ENCODE peak calls at places on chromosomes 16 and 17, in four cellular contexts. S is pancreas, M is left lung, B is upper lobe of right lung. A is an unnamed sample. For H3K9me3, the result is how much of the 10 kb centered on the place peaks cover.

GRCh38 chr16:57882206-57882605 is 79.9 kb upstream of the KIFC3 start:
- DNase-seq in S (no peak), M (no peak), B (no peak), A (no peak)

GRCh38 chr16:23334421-23334853 is 32.3 kb downstream of the SCNN1B start:
- DNase-seq in S (no peak), B (no peak), M (no peak), A (no peak)

GRCh38 chr17:80082403-80083135 is 18.8 kb upstream of the GAA start:
- DNase-seq in M (peak), S (peak), B (no peak), A (peak)

GRCh38 chr17:17572010-17572785 is 19.3 kb downstream of the PEMT start:
- DNase-seq in M (no peak), S (no peak), B (no peak), A (no peak)

GRCh38 chr16:27465483-27465879 is 63.5 kb downstream of the IL21R start:
- DNase-seq in M (no peak), B (no peak), S (no peak), A (no peak)

GRCh38 chr16:12706628-12707027 is 97.1 kb downstream of the CPPED1 start:
- DNase-seq in M (no peak), S (no peak), B (no peak), A (no peak)

GRCh38 chr17:63927464-63928171 is 4.5 kb downstream of the CD79B start:
- DNase-seq in B (no peak), M (no peak), S (peak), A (no peak)

GRCh38 chr17:63024716-63025115 is 58.7 kb downstream of the TANC2 start:
- DNase-seq in S (no peak), B (no peak), M (no peak), A (peak)

GRCh38 chr16:57133101-57133500 is 40.7 kb downstream of the CPNE2 start:
- DNase-seq in M (no peak), S (no peak), B (no peak), A (no peak)

GRCh38 chr17:8122391-8122922 is 1.4 kb downstream of the HES7 start:
- DNase-seq in S (no peak), M (no peak), B (no peak), A (peak)

GRCh38 chr17:82317394-82318168 is at the start of gene CD7:
- DNase-seq in S (no peak), M (no peak), B (no peak), A (no peak)

GRCh38 chr17:77692571-77693161 is 265.8 kb upstream of the TNRC6C start:
- DNase-seq in B (peak), S (no peak), M (no peak), A (peak)

GRCh38 chr17:72030067-72030899 is 90.5 kb upstream of the SOX9 start:
- DNase-seq in M (no peak), B (peak), S (peak), A (peak)

GRCh38 chr17:26818736-26819135 is 475.2 kb upstream of the WSB1 start:
- DNase-seq in B (no peak), M (no peak), S (no peak), A (no peak)
- H3K9me3 ChIP-seq in B (under half), M (half or more), S (under half), A (under half)

GRCh38 chr17:19262650-19263620 is 25.8 kb downstream of the EPN2 start:
- DNase-seq in M (no peak), B (no peak), S (no peak), A (peak)

GRCh38 chr17:19264681-19265080 is 27.5 kb downstream of the EPN2 start:
- DNase-seq in B (no peak), M (no peak), S (no peak), A (no peak)

GRCh38 chr17:19265755-19266154 is 28.6 kb downstream of the EPN2 start:
- DNase-seq in S (no peak), B (no peak), M (no peak), A (no peak)

GRCh38 chr17:19263621-19264010 is 26.4 kb downstream of the EPN2 start:
- DNase-seq in B (no peak), M (no peak), S (no peak), A (peak)

GRCh38 chr17:19264277-19264676 is 27.1 kb downstream of the EPN2 start:
- DNase-seq in M (no peak), S (no peak), B (no peak), A (no peak)
- H3K27ac ChIP-seq in M (peak), S (no peak), B (peak), A (peak)

GRCh38 chr16:15856217-15856616 is 611 bp downstream of the MYH11 start:
- DNase-seq in M (no peak), S (no peak), B (no peak), A (no peak)

GRCh38 chr16:15855704-15856003 is 1.2 kb downstream of the MYH11 start:
- DNase-seq in B (no peak), S (no peak), M (no peak), A (no peak)

GRCh38 chr16:15858921-15859668 is 2.3 kb upstream of the MYH11 start:
- DNase-seq in B (no peak), S (no peak), M (no peak), A (no peak)

GRCh38 chr16:15857779-15858560 is 1.1 kb upstream of the MYH11 start:
- DNase-seq in B (peak), S (peak), M (no peak), A (peak)

GRCh38 chr16:15856901-15857778 is at the start of gene MYH11:
- DNase-seq in B (no peak), S (no peak), M (no peak), A (peak)
- H3K4me3 ChIP-seq in B (peak), S (peak), M (peak), A (peak)

GRCh38 chr17:21134559-21134958 is 7.8 kb downstream of the DHRS7B start:
- DNase-seq in S (no peak), M (no peak), B (no peak), A (no peak)
- H3K9me3 ChIP-seq in S (under half), M (under half), B (under half), A (under half)

DNA sequence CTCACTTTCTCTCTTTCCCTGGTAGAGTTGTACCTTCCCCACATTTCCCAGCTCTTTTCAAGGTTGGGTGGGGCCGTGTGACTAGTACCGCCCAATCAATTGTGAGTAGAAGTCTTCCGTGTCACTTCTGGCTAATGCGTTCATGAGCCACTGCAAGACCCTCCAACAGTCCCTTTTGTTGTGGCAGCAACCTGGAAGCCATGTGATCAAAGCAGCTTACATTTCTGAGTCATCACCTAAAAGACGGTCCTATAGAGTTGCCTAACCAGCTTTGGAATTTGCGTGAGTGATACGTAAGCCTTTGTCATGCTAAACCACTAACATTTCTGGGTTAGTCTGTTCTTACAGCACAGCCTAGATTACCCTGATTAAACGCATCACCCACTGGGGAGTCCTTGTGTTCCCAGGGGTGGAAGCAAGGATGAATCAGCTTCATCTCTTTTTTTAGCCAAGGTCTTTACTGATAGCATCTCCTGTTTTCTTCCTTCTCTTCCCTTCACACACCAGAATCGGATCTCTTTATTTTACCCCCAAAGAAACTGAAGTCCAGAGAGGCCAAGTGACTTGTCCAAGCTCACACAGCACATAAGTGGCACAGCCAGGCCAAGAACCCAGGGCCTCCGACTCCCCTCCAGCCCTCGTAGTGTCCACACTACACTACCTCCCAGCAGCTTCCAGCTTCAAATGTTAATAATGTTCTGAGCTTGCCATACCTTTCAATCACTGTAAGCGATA is 366.3 kb upstream of the XYLT1 start:
- DNase-seq in B (no peak), S (no peak), M (no peak), A (peak)
- H3K27ac ChIP-seq in B (no peak), S (no peak), M (no peak), A (peak)

GRCh38 chr17:50161911-50162288 is 3.9 kb upstream of the SGCA start:
- DNase-seq in M (no peak), S (no peak), B (no peak), A (no peak)
- H3K4me3 ChIP-seq in M (no peak), S (no peak), B (no peak), A (peak)

DNA sequence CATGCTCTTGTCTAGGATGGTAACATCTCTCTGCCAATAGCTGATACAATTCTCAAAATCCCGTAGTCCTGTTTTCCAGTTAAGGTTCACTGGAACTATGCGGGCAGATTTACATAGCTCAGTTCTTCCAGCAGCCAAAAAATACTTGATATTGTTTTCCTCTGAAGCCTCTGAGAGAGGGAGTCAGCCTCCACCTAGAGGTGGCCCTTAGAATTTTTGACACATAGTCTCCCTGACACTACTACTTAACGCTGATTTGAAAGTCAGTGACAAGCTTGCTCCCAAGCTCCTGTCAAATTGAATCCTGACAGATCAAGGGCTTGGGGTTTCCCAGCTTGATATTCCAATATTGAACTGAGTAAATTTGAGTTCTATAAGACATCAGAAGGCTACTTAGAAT is 1780.1 kb downstream of the TP53TG3F start:
- DNase-seq in M (no peak), B (no peak), S (no peak), A (no peak)
- H3K9me3 ChIP-seq in M (under half), B (under half), S (under half), A (under half)

GRCh38 chr17:49574945-49575523 is 637 bp upstream of the NXPH3 start:
- DNase-seq in M (no peak), B (peak), S (no peak), A (no peak)

GRCh38 chr17:49573510-49574282 is 2.0 kb upstream of the NXPH3 start:
- DNase-seq in S (no peak), M (no peak), B (peak), A (peak)

GRCh38 chr17:49572806-49573420 is 2.8 kb upstream of the NXPH3 start:
- DNase-seq in M (no peak), S (no peak), B (peak), A (no peak)

GRCh38 chr17:49575524-49576120 is at the start of gene NXPH3:
- DNase-seq in B (peak), S (peak), M (peak), A (peak)

DNA sequence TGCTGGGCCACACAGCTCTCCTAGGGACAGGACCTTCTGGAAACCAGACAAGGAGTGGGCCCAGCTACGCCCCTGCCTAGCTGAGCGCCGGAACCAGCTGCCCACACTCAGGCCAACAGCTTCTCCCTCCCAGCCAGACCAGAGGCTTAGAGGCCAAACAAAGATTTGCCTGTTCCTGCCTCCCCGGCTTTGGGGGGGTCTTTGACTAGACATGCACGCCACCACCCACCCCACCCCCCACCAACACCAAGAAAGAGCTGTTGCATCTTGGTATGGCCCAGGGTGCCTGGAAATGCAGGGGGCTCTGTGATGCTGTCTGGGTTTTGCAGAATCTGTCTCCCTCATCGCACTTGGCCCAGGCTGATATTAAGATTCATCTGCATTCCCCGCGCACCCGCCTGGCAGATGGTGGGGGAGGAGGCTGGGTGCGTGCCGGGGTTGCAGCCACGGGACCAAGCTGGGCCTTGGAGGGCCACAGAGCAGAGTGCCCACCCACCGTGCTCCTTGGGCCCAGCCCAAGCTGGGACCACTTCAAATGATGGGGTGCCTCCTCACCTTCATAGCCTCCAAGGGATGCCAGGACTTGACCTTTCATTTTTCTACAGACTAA is 1.3 kb upstream of the NXPH3 start:
- DNase-seq in M (no peak), B (peak), S (no peak), A (no peak)
- H3K27ac ChIP-seq in M (no peak), B (no peak), S (no peak), A (no peak)

DNA sequence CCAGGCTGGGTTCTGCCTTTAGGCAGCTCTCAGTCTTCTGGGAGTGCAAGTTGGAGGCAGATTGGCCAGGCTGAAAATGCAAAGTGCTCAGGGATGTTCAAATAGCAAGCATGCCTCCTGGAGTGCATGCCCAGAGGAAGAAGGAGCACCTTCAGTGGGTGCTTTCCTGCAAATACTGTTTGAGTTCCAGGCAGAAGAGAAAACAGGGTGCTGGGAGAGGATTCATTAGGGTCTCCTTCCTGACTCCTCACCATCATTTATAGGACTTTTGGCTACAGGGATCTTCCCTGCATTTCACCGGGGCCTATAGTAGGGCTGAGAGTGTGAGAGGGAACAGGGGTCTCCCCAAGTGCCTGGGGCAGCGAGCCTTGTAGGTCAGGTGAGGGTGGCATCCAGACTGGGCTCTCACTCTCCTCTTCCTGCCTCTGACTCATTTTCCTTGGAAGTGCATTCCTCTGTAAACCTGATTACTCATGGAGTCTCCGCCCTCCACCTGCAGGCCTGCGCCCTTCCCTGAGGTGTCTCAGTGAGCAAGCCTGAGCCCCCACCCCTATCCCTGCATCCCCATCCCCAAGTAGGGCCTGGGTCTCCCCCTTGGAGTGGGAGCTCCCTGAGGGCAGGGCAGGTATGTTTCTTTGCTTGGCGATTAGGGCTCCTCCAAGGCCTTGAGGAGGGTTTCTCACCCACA is 17.1 kb upstream of the TNS4 start:
- DNase-seq in M (peak), B (peak), S (no peak), A (peak)
- H3K4me3 ChIP-seq in M (no peak), B (no peak), S (no peak), A (no peak)

A was measured in GM23248.